ENCODE peak calls at places on chromosome 21, in five cellular contexts. I is Panc1, L is right cardiac atrium, G is stomach, N is right atrium auricular region. K is an unnamed sample. For H3K4me1, the result is how much of the 10 kb centered on the place peaks cover.

GRCh38 chr21:27112186-27112585 is 145.3 kb upstream of the ADAMTS5 start:
- DNase-seq in I (no peak), L (no peak), G (no peak), N (no peak), K (no peak)

GRCh38 chr21:40053007-40053406 is 185.8 kb downstream of the PCP4 start:
- DNase-seq in I (no peak), L (peak), G (no peak), N (no peak), K (no peak)

GRCh38 chr21:16037386-16037785 is 307.6 kb downstream of the USP25 start:
- DNase-seq in I (no peak), L (no peak), G (no peak), N (no peak), K (no peak)

GRCh38 chr21:25997788-25998611 is 172.6 kb downstream of the APP start:
- DNase-seq in I (no peak), L (no peak), G (peak), N (no peak), K (no peak)

GRCh38 chr21:27206368-27206982 is 239.6 kb upstream of the ADAMTS5 start:
- DNase-seq in I (no peak), L (no peak), G (no peak), N (no peak), K (no peak)

GRCh38 chr21:29164330-29164942 is 34.0 kb downstream of the MAP3K7CL start:
- DNase-seq in I (no peak), L (no peak), G (no peak), N (no peak), K (no peak)

GRCh38 chr21:31545036-31545435 is 114.5 kb upstream of the SOD1 start:
- DNase-seq in I (no peak), L (no peak), G (no peak), N (no peak), K (no peak)

GRCh38 chr21:43361493-43362296 is 65.2 kb downstream of the SIK1 start:
- DNase-seq in I (no peak), L (peak), G (no peak), N (peak), K (no peak)

GRCh38 chr21:46124926-46125845 is 27.3 kb downstream of the COL6A2 start:
- DNase-seq in I (no peak), L (peak), G (peak), N (no peak), K (peak)

GRCh38 chr21:43866659-43867331 is 1.8 kb downstream of the AGPAT3 start:
- DNase-seq in I (no peak), L (no peak), G (peak), N (no peak), K (no peak)

GRCh38 chr21:29005696-29006095 is 13.0 kb upstream of the LTN1 start:
- DNase-seq in I (no peak), L (no peak), G (no peak), N (no peak), K (no peak)

GRCh38 chr21:46498335-46499050 is 39.8 kb downstream of the DIP2A start:
- DNase-seq in I (no peak), L (no peak), G (no peak), N (no peak), K (no peak)

GRCh38 chr21:28601708-28602107 is 391.0 kb downstream of the LTN1 start:
- DNase-seq in I (no peak), L (no peak), G (no peak), N (no peak), K (no peak)

GRCh38 chr21:46320331-46320801 is 3.3 kb downstream of the C21orf58 start:
- DNase-seq in I (no peak), L (no peak), G (no peak), N (no peak), K (no peak)

DNA sequence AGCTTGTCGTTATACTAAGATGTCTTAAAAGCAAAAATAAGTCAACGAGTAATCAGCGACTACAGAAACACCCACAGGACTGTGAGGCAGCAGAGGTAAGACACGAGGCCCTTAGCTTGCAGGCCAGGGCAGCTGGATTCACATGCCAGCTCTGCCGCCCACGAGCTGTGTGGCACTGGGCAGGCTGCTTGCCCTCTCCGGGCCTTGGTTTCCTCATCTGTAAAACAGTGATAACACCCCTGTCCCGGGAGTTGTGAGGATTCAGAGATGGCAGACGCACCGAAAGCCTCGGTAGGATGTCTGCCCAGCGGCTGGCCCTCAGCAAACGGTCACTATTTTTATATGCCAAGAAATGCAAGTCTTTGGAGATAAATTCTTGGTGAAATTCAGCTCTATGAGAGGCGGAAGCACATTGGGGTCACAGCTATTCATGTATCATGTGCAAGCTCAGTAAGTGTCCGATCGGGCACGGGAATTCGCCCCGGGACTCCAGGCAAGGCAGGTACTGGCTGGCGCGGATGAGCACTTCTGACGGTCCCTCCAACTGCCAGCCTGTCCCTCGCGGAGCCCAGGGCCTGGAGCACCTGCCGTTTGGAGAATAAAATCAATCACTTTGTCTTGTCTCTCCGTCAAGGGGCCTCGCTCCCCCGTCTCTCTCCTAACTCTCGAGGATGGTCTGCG is 1.1 kb downstream of the C2CD2 start:
- DNase-seq in I (no peak), L (no peak), G (no peak), N (no peak), K (no peak)
- H3K4me1 ChIP-seq in I (under half), L (under half), G (half or more), N (half or more), K (half or more)

GRCh38 chr21:45095505-45095904 is 21.1 kb downstream of the ADARB1 start:
- DNase-seq in I (no peak), L (no peak), G (no peak), N (no peak), K (no peak)

GRCh38 chr21:45094412-45094811 is 20.0 kb downstream of the ADARB1 start:
- DNase-seq in I (no peak), L (peak), G (no peak), N (no peak), K (no peak)

GRCh38 chr21:45097827-45098387 is 23.5 kb downstream of the ADARB1 start:
- DNase-seq in I (no peak), L (no peak), G (no peak), N (no peak), K (no peak)

GRCh38 chr21:45098867-45099266 is 24.5 kb downstream of the ADARB1 start:
- DNase-seq in I (no peak), L (no peak), G (no peak), N (no peak), K (no peak)

GRCh38 chr21:45096216-45096615 is 21.8 kb downstream of the ADARB1 start:
- DNase-seq in I (no peak), L (no peak), G (no peak), N (no peak), K (no peak)
- H3K27ac ChIP-seq in I (no peak), L (peak), G (no peak), N (peak), K (no peak)

GRCh38 chr21:17793675-17794123 is 25.5 kb downstream of the C21orf91 start:
- DNase-seq in I (no peak), L (no peak), G (no peak), N (no peak), K (no peak)

GRCh38 chr21:17794631-17795030 is 24.5 kb downstream of the C21orf91 start:
- DNase-seq in I (no peak), L (no peak), G (no peak), N (no peak), K (no peak)

GRCh38 chr21:17796037-17796403 is 23.1 kb downstream of the C21orf91 start:
- DNase-seq in I (no peak), L (no peak), G (no peak), N (no peak), K (no peak)

GRCh38 chr21:17796503-17796902 is 22.7 kb downstream of the C21orf91 start:
- DNase-seq in I (no peak), L (no peak), G (no peak), N (no peak), K (no peak)

GRCh38 chr21:17795084-17796036 is 23.8 kb downstream of the C21orf91 start:
- DNase-seq in I (no peak), L (no peak), G (no peak), N (no peak), K (no peak)
- H3K4me1 ChIP-seq in I (under half), L (under half), G (half or more), N (under half), K (under half)

GRCh38 chr21:38982804-38983203 is 177.1 kb downstream of the ETS2 start:
- DNase-seq in I (no peak), L (no peak), G (no peak), N (no peak), K (no peak)
- H3K27ac ChIP-seq in I (no peak), L (no peak), G (no peak), N (no peak), K (no peak)

GRCh38 chr21:34880401-34880800 is 168.7 kb downstream of the RUNX1 start:
- DNase-seq in I (no peak), L (no peak), G (no peak), N (no peak), K (no peak)
- H3K4me1 ChIP-seq in I (under half), L (under half), G (under half), N (under half), K (half or more)

DNA sequence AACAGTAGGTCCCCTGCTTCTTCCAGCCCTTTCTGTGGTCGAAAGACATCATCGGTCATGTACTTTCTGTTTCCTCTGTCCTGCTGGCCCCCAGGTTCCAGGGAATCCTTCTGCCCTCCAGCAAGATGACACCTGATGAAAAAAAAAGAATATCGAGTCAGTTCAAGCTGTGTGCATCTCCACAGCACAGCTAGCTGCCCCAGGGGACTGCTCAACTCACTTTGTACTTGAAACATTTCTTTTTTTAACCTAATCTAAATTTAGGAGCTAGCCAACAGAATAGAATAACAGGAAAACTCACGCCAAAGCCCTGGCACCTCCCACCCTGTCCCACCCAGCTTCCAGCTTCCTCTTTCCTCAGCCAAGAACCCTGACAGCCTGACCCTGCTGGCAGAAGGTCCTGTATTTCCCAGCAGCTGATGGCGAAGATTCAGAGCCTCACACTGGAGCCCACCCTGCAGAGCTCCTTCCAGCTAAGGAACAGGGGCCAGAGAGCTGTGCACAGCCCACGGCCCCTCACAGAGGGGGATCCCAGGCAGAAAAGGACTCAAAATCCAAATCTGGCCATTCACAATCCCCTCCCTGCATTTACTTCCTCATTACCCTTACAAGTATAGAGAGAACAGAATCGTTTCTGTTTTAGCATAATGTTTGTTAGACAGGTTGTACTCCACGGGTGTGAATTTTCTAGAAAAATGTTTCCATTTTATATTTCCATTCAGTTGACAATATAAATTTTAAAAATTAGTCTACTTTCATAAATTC is 176.4 kb downstream of the PSMG1 start:
- DNase-seq in I (no peak), L (peak), G (peak), N (peak), K (no peak)
- H3K27ac ChIP-seq in I (no peak), L (peak), G (peak), N (peak), K (peak)

GRCh38 chr21:37535672-37536071 is 169.1 kb downstream of the DYRK1A start:
- DNase-seq in I (no peak), L (no peak), G (no peak), N (no peak), K (no peak)

GRCh38 chr21:37536616-37537278 is 170.2 kb downstream of the DYRK1A start:
- DNase-seq in I (no peak), L (no peak), G (no peak), N (no peak), K (no peak)

GRCh38 chr21:37534431-37534830 is 167.9 kb downstream of the DYRK1A start:
- DNase-seq in I (no peak), L (no peak), G (no peak), N (no peak), K (no peak)

GRCh38 chr21:37532868-37533780 is 166.6 kb downstream of the DYRK1A start:
- DNase-seq in I (peak), L (no peak), G (peak), N (no peak), K (no peak)

GRCh38 chr21:37535130-37535529 is 168.6 kb downstream of the DYRK1A start:
- DNase-seq in I (no peak), L (no peak), G (no peak), N (no peak), K (no peak)
- H3K4me1 ChIP-seq in I (under half), L (under half), G (under half), N (under half), K (under half)